ENCODE peak calls at places on chromosomes 7 and 10, in four cellular contexts. One of them, this sample, is unnamed.

GRCh38 chr7:114081606-114082425 is 163.0 kb upstream of the PPP1R3A start:
- DNase-seq in cardiac fibroblast: peak
- DNase-seq in fibroblast of pulmonary artery: peak
- DNase-seq in fibroblast of lung: peak
- DNase-seq in this sample: peak

GRCh38 chr10:50367732-50368131 is 116.4 kb upstream of the ASAH2 start:
- DNase-seq in fibroblast of lung: peak
- DNase-seq in cardiac fibroblast: peak
- DNase-seq in fibroblast of pulmonary artery: peak
- DNase-seq in this sample: peak

GRCh38 chr10:90675621-90676020 is 182.2 kb downstream of the HTR7 start:
- DNase-seq in fibroblast of lung: peak
- DNase-seq in fibroblast of pulmonary artery: peak
- DNase-seq in cardiac fibroblast: peak
- DNase-seq in this sample: peak

GRCh38 chr7:23468721-23469149 is 1.6 kb downstream of the IGF2BP3 start:
- DNase-seq in cardiac fibroblast: peak
- DNase-seq in fibroblast of pulmonary artery: no peak
- DNase-seq in fibroblast of lung: no peak
- DNase-seq in this sample: no peak

GRCh38 chr7:108611268-108611667 is 41.6 kb downstream of the DNAJB9 start:
- DNase-seq in cardiac fibroblast: no peak
- DNase-seq in fibroblast of pulmonary artery: no peak
- DNase-seq in fibroblast of lung: no peak
- DNase-seq in this sample: no peak

GRCh38 chr7:35694161-35694783 is 663 bp downstream of the HERPUD2 start:
- DNase-seq in fibroblast of lung: peak
- DNase-seq in cardiac fibroblast: peak
- DNase-seq in fibroblast of pulmonary artery: no peak
- DNase-seq in this sample: peak

GRCh38 chr10:95266674-95267095 is 24.1 kb downstream of the PDLIM1 start:
- DNase-seq in fibroblast of pulmonary artery: peak
- DNase-seq in fibroblast of lung: peak
- DNase-seq in cardiac fibroblast: peak
- DNase-seq in this sample: peak

GRCh38 chr10:43235070-43235900 is 31.6 kb downstream of the RASGEF1A start:
- DNase-seq in fibroblast of lung: no peak
- DNase-seq in fibroblast of pulmonary artery: no peak
- DNase-seq in cardiac fibroblast: no peak
- DNase-seq in this sample: no peak

GRCh38 chr10:102773986-102774385 is 30.2 kb downstream of the WBP1L start:
- DNase-seq in cardiac fibroblast: peak
- DNase-seq in fibroblast of pulmonary artery: no peak
- DNase-seq in fibroblast of lung: peak
- DNase-seq in this sample: no peak

DNA sequence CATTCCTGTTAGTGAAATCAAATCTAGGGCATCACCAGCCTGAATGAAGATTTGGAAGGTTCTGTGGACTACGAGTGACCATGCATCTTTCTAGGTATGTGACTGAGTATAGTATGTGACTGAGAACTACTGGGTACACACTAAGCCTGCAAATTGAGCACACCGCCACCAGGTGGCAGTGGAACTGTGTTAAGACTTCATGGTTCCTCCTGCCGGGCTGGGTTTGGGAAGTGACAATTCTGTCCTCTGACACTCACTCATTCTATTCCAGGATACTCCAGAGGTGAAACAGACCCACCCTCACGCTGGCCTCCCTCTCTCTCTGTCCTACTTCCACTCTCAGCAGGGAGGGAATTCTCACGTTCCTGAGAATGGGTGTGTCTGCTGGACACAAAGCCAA is 84.0 kb upstream of the TMEM248 start:
- DNase-seq in fibroblast of lung: no peak
- DNase-seq in cardiac fibroblast: peak
- DNase-seq in fibroblast of pulmonary artery: peak
- DNase-seq in this sample: peak
- TF ChIP-seq CTCF in fibroblast of lung: peak
- TF ChIP-seq CTCF in cardiac fibroblast: peak
- TF ChIP-seq CTCF in fibroblast of pulmonary artery: peak
- TF ChIP-seq CTCF in this sample: peak

GRCh38 chr10:92757066-92757716 is 67.4 kb downstream of the HHEX start:
- DNase-seq in cardiac fibroblast: peak
- DNase-seq in fibroblast of pulmonary artery: peak
- DNase-seq in fibroblast of lung: peak
- DNase-seq in this sample: peak
- H3K4me3 ChIP-seq in cardiac fibroblast: no peak
- H3K4me3 ChIP-seq in fibroblast of pulmonary artery: no peak
- H3K4me3 ChIP-seq in fibroblast of lung: no peak
- H3K4me3 ChIP-seq in this sample: no peak

GRCh38 chr10:119174109-119174508 is 4.5 kb downstream of the PRDX3 start:
- DNase-seq in fibroblast of lung: no peak
- DNase-seq in fibroblast of pulmonary artery: no peak
- DNase-seq in cardiac fibroblast: no peak
- DNase-seq in this sample: no peak

GRCh38 chr10:119176166-119176565 is 2.4 kb downstream of the PRDX3 start:
- DNase-seq in cardiac fibroblast: no peak
- DNase-seq in fibroblast of pulmonary artery: no peak
- DNase-seq in fibroblast of lung: no peak
- DNase-seq in this sample: no peak

GRCh38 chr10:119177708-119178370 is 773 bp downstream of the PRDX3 start:
- DNase-seq in fibroblast of lung: no peak
- DNase-seq in fibroblast of pulmonary artery: no peak
- DNase-seq in cardiac fibroblast: no peak
- DNase-seq in this sample: no peak

GRCh38 chr10:119178371-119179119 is at the start of gene PRDX3:
- DNase-seq in fibroblast of lung: peak
- DNase-seq in cardiac fibroblast: peak
- DNase-seq in fibroblast of pulmonary artery: peak
- DNase-seq in this sample: peak
- TF ChIP-seq CTCF in fibroblast of lung: no peak
- TF ChIP-seq CTCF in cardiac fibroblast: no peak
- TF ChIP-seq CTCF in fibroblast of pulmonary artery: no peak
- TF ChIP-seq CTCF in this sample: no peak

DNA sequence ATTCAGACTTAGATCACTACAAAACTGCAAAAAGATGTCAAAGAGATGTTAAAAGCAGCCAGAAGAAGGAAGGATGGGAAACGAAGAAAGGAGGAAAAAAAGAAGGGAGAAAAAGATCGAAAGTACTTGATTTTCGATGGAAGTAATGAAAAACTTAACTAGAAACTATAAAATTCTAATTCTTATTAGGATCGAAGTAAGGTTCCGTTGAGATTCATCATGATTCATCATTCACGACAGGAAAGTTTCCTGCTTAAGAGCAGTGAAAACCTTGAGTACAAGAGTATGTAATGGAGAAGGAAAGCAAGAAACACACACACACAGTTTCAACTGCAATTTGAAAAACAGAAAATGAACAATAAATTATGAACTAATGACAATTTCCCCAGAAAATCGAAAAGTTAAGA is 1.2 kb upstream of the ING3 start:
- DNase-seq in fibroblast of lung: no peak
- DNase-seq in cardiac fibroblast: no peak
- DNase-seq in fibroblast of pulmonary artery: no peak
- DNase-seq in this sample: no peak
- H3K4me3 ChIP-seq in fibroblast of lung: peak
- H3K4me3 ChIP-seq in cardiac fibroblast: no peak
- H3K4me3 ChIP-seq in fibroblast of pulmonary artery: no peak
- H3K4me3 ChIP-seq in this sample: no peak

GRCh38 chr7:123067814-123068213 is 72.3 kb upstream of the TAS2R16 start:
- DNase-seq in fibroblast of lung: no peak
- DNase-seq in cardiac fibroblast: no peak
- DNase-seq in fibroblast of pulmonary artery: no peak
- DNase-seq in this sample: no peak

GRCh38 chr7:123075838-123076462 is 80.5 kb upstream of the TAS2R16 start:
- DNase-seq in fibroblast of lung: no peak
- DNase-seq in cardiac fibroblast: no peak
- DNase-seq in fibroblast of pulmonary artery: no peak
- DNase-seq in this sample: no peak

GRCh38 chr7:123070702-123071286 is 75.3 kb upstream of the TAS2R16 start:
- DNase-seq in fibroblast of lung: peak
- DNase-seq in cardiac fibroblast: peak
- DNase-seq in fibroblast of pulmonary artery: peak
- DNase-seq in this sample: no peak
- TF ChIP-seq CTCF in fibroblast of lung: peak
- TF ChIP-seq CTCF in cardiac fibroblast: peak
- TF ChIP-seq CTCF in fibroblast of pulmonary artery: peak
- TF ChIP-seq CTCF in this sample: no peak

DNA sequence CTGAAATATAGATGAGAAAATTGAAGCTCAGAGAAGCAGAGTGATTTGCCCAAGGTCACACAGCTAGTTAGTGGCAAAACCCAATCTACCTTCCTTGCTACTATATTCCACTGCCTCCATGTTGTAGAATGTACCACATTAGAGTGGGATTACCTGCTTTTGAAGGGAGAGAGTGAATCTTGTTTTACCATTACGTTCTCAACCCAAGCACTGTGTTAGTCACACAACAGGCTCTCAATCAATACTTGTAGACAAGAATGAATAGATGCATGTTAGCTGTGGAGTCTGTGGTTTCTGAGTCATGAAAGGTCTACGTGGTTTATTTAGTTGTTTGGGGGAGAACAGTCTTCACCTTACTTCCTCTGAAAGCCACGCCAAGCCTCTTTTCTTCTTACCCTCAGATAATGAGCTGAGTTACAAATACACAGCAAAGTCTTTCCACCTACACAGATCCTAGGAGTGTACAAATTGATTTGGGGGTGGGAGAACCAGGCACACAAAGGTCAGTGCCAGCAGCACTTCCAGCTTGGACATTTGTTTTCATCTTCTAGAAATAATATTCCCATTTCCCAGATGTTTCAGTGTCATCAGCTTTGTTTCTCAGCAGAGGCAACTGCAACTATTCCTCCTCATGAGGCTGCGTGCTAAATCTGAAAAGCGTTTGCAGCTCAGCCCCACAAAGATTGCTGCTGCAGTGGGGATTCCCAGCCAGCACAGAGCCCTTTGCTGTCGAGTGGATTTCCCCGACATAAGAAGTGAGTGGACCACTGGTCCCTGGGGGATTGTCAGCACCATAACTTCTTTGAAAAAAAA is 71.5 kb upstream of the ADO start:
- DNase-seq in fibroblast of pulmonary artery: peak
- DNase-seq in fibroblast of lung: peak
- DNase-seq in cardiac fibroblast: peak
- DNase-seq in this sample: no peak
- H3K4me3 ChIP-seq in fibroblast of pulmonary artery: no peak
- H3K4me3 ChIP-seq in fibroblast of lung: no peak
- H3K4me3 ChIP-seq in cardiac fibroblast: no peak
- H3K4me3 ChIP-seq in this sample: no peak

GRCh38 chr7:117673839-117674238 is 194.0 kb downstream of the CFTR start:
- DNase-seq in cardiac fibroblast: peak
- DNase-seq in fibroblast of pulmonary artery: peak
- DNase-seq in fibroblast of lung: peak
- DNase-seq in this sample: peak
- TF ChIP-seq CTCF in cardiac fibroblast: peak
- TF ChIP-seq CTCF in fibroblast of pulmonary artery: peak
- TF ChIP-seq CTCF in fibroblast of lung: peak
- TF ChIP-seq CTCF in this sample: peak

DNA sequence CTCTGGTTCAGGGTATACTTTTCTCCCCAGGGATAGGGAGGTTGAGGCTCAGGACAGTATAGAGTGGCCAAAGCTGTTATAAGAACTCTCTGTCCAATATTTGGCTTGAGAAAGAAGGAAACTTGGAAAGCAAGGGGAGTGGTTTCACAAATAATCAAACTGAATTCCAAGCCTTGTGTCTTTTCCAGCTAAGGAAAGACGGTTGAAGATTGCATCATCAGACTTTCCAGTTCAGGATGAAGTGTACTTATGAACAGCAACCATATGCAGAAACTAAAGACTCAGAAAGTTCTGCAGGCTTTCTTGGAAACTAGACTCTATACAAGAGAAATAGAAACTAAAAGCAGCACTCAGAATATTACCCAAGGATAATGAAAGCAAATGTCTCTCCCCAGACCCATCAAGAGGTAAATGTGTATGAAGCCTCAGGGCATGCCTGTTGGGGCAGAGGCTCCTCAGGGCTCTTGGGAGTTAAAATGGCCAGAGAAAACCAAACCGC is 46.4 kb downstream of the RAMP3 start:
- DNase-seq in fibroblast of pulmonary artery: peak
- DNase-seq in cardiac fibroblast: peak
- DNase-seq in fibroblast of lung: peak
- DNase-seq in this sample: peak
- H3K4me3 ChIP-seq in fibroblast of pulmonary artery: peak
- H3K4me3 ChIP-seq in cardiac fibroblast: no peak
- H3K4me3 ChIP-seq in fibroblast of lung: peak
- H3K4me3 ChIP-seq in this sample: peak

GRCh38 chr10:130336612-130337304 is 200.6 kb downstream of the GLRX3 start:
- DNase-seq in fibroblast of pulmonary artery: no peak
- DNase-seq in cardiac fibroblast: no peak
- DNase-seq in fibroblast of lung: no peak
- DNase-seq in this sample: no peak

GRCh38 chr10:130335336-130335735 is 199.1 kb downstream of the GLRX3 start:
- DNase-seq in cardiac fibroblast: no peak
- DNase-seq in fibroblast of pulmonary artery: no peak
- DNase-seq in fibroblast of lung: no peak
- DNase-seq in this sample: no peak

GRCh38 chr10:130329792-130330191 is 193.6 kb downstream of the GLRX3 start:
- DNase-seq in fibroblast of pulmonary artery: no peak
- DNase-seq in cardiac fibroblast: no peak
- DNase-seq in fibroblast of lung: no peak
- DNase-seq in this sample: no peak

GRCh38 chr10:130337305-130337640 is 201.1 kb downstream of the GLRX3 start:
- DNase-seq in fibroblast of pulmonary artery: no peak
- DNase-seq in fibroblast of lung: no peak
- DNase-seq in cardiac fibroblast: no peak
- DNase-seq in this sample: no peak

GRCh38 chr10:130333185-130333584 is 197.0 kb downstream of the GLRX3 start:
- DNase-seq in fibroblast of lung: no peak
- DNase-seq in fibroblast of pulmonary artery: no peak
- DNase-seq in cardiac fibroblast: no peak
- DNase-seq in this sample: no peak
- TF ChIP-seq CTCF in fibroblast of lung: no peak
- TF ChIP-seq CTCF in fibroblast of pulmonary artery: no peak
- TF ChIP-seq CTCF in cardiac fibroblast: no peak
- TF ChIP-seq CTCF in this sample: no peak